ENCODE peak calls at places on chromosomes 16 and 17, in eight cellular contexts. W, U, K, O, E, D, C and A are unnamed samples.

GRCh38 chr16:280991-281659 is 734 bp downstream of the ARHGDIG start:
- DNase-seq in U (no peak), O (no peak), W (no peak), E (no peak), K (no peak), C (no peak), D (no peak), A (no peak)

GRCh38 chr16:68612996-68613395 is 32.1 kb upstream of the CDH3 start:
- DNase-seq in K (no peak), E (no peak), O (no peak), U (no peak), C (no peak), D (no peak), W (no peak), A (no peak)

GRCh38 chr17:38893612-38894011 is 23.8 kb downstream of the LASP1 start:
- DNase-seq in U (peak), O (peak), E (no peak), K (no peak), W (peak), C (no peak), D (no peak), A (no peak)

GRCh38 chr17:27559996-27560481 is 70.9 kb upstream of the LGALS9 start:
- DNase-seq in C (peak), O (peak), D (no peak), U (no peak), K (peak), E (peak), W (peak), A (no peak)

GRCh38 chr16:2046125-2046888 is 1.3 kb downstream of the NTHL1 start:
- DNase-seq in E (no peak), C (no peak), O (no peak), K (no peak), D (no peak), W (no peak), U (no peak), A (no peak)

GRCh38 chr16:21167360-21167759 is 8.9 kb downstream of the LDAF1 start:
- DNase-seq in O (no peak), C (peak), W (no peak), U (no peak), K (peak), D (no peak), E (no peak), A (peak)

GRCh38 chr17:77959926-77960521 is 1.5 kb downstream of the TNRC6C start:
- DNase-seq in O (peak), K (no peak), D (peak), C (no peak), E (no peak), U (peak), W (no peak), A (no peak)

GRCh38 chr16:12901204-12901596 is 198 bp upstream of the SHISA9 start:
- DNase-seq in W (no peak), U (peak), K (no peak), E (no peak), D (no peak), O (no peak), C (no peak), A (no peak)

GRCh38 chr16:85200471-85201278 is 88.4 kb upstream of the CIBAR2 start:
- DNase-seq in K (no peak), D (no peak), C (no peak), U (no peak), O (no peak), W (no peak), E (no peak), A (no peak)